ENCODE peak calls at places on chromosomes 12 and 14, in four cellular contexts. One of them, this sample, is unnamed.

GRCh38 chr14:105659935-105660527 is 133.6 kb downstream of the TMEM121 start:
- DNase-seq in neural progenitor cell: no peak
- DNase-seq in stimulated activated CD4-positive, alpha-beta T cell treated with anti-CD3 and anti-CD28 coated beads, Interleukin-2, amount 100 ng/mL, for 24 hours: no peak
- DNase-seq in cardiac muscle cell: no peak
- DNase-seq in this sample: no peak

GRCh38 chr14:101561145-101561896 is at the start of gene DIO3:
- DNase-seq in neural progenitor cell: peak
- DNase-seq in stimulated activated CD4-positive, alpha-beta T cell treated with anti-CD3 and anti-CD28 coated beads, Interleukin-2, amount 100 ng/mL, for 24 hours: no peak
- DNase-seq in cardiac muscle cell: peak
- DNase-seq in this sample: no peak

GRCh38 chr12:2454778-2455177 is 340.0 kb upstream of the FKBP4 start:
- DNase-seq in cardiac muscle cell: no peak
- DNase-seq in neural progenitor cell: no peak
- DNase-seq in stimulated activated CD4-positive, alpha-beta T cell treated with anti-CD3 and anti-CD28 coated beads, Interleukin-2, amount 100 ng/mL, for 24 hours: no peak
- DNase-seq in this sample: no peak

GRCh38 chr14:74929242-74929641 is 6.2 kb upstream of the RPS6KL1 start:
- DNase-seq in cardiac muscle cell: no peak
- DNase-seq in stimulated activated CD4-positive, alpha-beta T cell treated with anti-CD3 and anti-CD28 coated beads, Interleukin-2, amount 100 ng/mL, for 24 hours: no peak
- DNase-seq in neural progenitor cell: no peak
- DNase-seq in this sample: no peak

GRCh38 chr12:15690320-15690719 is 98.9 kb downstream of the EPS8 start:
- DNase-seq in neural progenitor cell: no peak
- DNase-seq in cardiac muscle cell: no peak
- DNase-seq in stimulated activated CD4-positive, alpha-beta T cell treated with anti-CD3 and anti-CD28 coated beads, Interleukin-2, amount 100 ng/mL, for 24 hours: no peak
- DNase-seq in this sample: no peak

GRCh38 chr14:41362134-41362533 is 244.5 kb upstream of the LRFN5 start:
- DNase-seq in neural progenitor cell: no peak
- DNase-seq in stimulated activated CD4-positive, alpha-beta T cell treated with anti-CD3 and anti-CD28 coated beads, Interleukin-2, amount 100 ng/mL, for 24 hours: no peak
- DNase-seq in cardiac muscle cell: no peak
- DNase-seq in this sample: no peak

GRCh38 chr12:43692064-43692463 is 66.5 kb downstream of the PUS7L start:
- DNase-seq in stimulated activated CD4-positive, alpha-beta T cell treated with anti-CD3 and anti-CD28 coated beads, Interleukin-2, amount 100 ng/mL, for 24 hours: no peak
- DNase-seq in cardiac muscle cell: no peak
- DNase-seq in neural progenitor cell: no peak
- DNase-seq in this sample: no peak

GRCh38 chr12:68425998-68426397 is 93.8 kb upstream of the MDM1 start:
- DNase-seq in stimulated activated CD4-positive, alpha-beta T cell treated with anti-CD3 and anti-CD28 coated beads, Interleukin-2, amount 100 ng/mL, for 24 hours: no peak
- DNase-seq in neural progenitor cell: no peak
- DNase-seq in cardiac muscle cell: no peak
- DNase-seq in this sample: no peak

GRCh38 chr14:35414365-35414764 is 9.8 kb upstream of the NFKBIA start:
- DNase-seq in stimulated activated CD4-positive, alpha-beta T cell treated with anti-CD3 and anti-CD28 coated beads, Interleukin-2, amount 100 ng/mL, for 24 hours: no peak
- DNase-seq in cardiac muscle cell: no peak
- DNase-seq in neural progenitor cell: no peak
- DNase-seq in this sample: no peak

GRCh38 chr14:96762650-96763049 is 34.5 kb upstream of the VRK1 start:
- DNase-seq in stimulated activated CD4-positive, alpha-beta T cell treated with anti-CD3 and anti-CD28 coated beads, Interleukin-2, amount 100 ng/mL, for 24 hours: no peak
- DNase-seq in cardiac muscle cell: peak
- DNase-seq in neural progenitor cell: peak
- DNase-seq in this sample: no peak

GRCh38 chr12:2018401-2018800 is 14.1 kb upstream of the DCP1B start:
- DNase-seq in cardiac muscle cell: no peak
- DNase-seq in stimulated activated CD4-positive, alpha-beta T cell treated with anti-CD3 and anti-CD28 coated beads, Interleukin-2, amount 100 ng/mL, for 24 hours: no peak
- DNase-seq in neural progenitor cell: no peak
- DNase-seq in this sample: no peak

GRCh38 chr12:62886796-62887195 is 48.2 kb downstream of the PPM1H start:
- DNase-seq in stimulated activated CD4-positive, alpha-beta T cell treated with anti-CD3 and anti-CD28 coated beads, Interleukin-2, amount 100 ng/mL, for 24 hours: no peak
- DNase-seq in neural progenitor cell: no peak
- DNase-seq in cardiac muscle cell: no peak
- DNase-seq in this sample: no peak

This sample was measured in activated naive CD8-positive, alpha-beta T cell treated with anti-CD3 and anti-CD28 coated beads for 36 hours.